ENCODE peak calls at places on chromosomes 16 and 17, in ten cellular contexts. One of them, this sample, is unnamed.

GRCh38 chr17:5912927-5913565 is 157.1 kb upstream of the WSCD1 start:
- DNase-seq in testis: no peak
- DNase-seq in OCI-LY7: no peak
- DNase-seq in glutamatergic neuron: no peak
- DNase-seq in fibroblast of the aortic adventitia: no peak
- DNase-seq in sigmoid colon: no peak
- DNase-seq in GM20000: no peak
- DNase-seq in fibroblast of mammary gland: no peak
- DNase-seq in IMR-90: no peak
- DNase-seq in MM.1S: no peak
- DNase-seq in this sample: no peak

GRCh38 chr16:50474138-50474537 is 74.1 kb upstream of the NKD1 start:
- DNase-seq in testis: no peak
- DNase-seq in fibroblast of the aortic adventitia: no peak
- DNase-seq in sigmoid colon: no peak
- DNase-seq in glutamatergic neuron: no peak
- DNase-seq in OCI-LY7: no peak
- DNase-seq in fibroblast of mammary gland: no peak
- DNase-seq in GM20000: no peak
- DNase-seq in IMR-90: no peak
- DNase-seq in MM.1S: no peak
- DNase-seq in this sample: peak

GRCh38 chr16:55671974-55672280 is 16.1 kb downstream of the SLC6A2 start:
- DNase-seq in sigmoid colon: no peak
- DNase-seq in MM.1S: no peak
- DNase-seq in testis: no peak
- DNase-seq in GM20000: no peak
- DNase-seq in IMR-90: no peak
- DNase-seq in glutamatergic neuron: no peak
- DNase-seq in fibroblast of mammary gland: no peak
- DNase-seq in fibroblast of the aortic adventitia: no peak
- DNase-seq in OCI-LY7: no peak
- DNase-seq in this sample: no peak

GRCh38 chr17:50872710-50873424 is 6.7 kb upstream of the TOB1 start:
- DNase-seq in IMR-90: peak
- DNase-seq in glutamatergic neuron: no peak
- DNase-seq in GM20000: no peak
- DNase-seq in fibroblast of the aortic adventitia: peak
- DNase-seq in OCI-LY7: no peak
- DNase-seq in testis: no peak
- DNase-seq in fibroblast of mammary gland: peak
- DNase-seq in sigmoid colon: peak
- DNase-seq in MM.1S: peak
- DNase-seq in this sample: peak

GRCh38 chr17:43418441-43419374 is 19.9 kb downstream of the ARL4D start:
- DNase-seq in fibroblast of mammary gland: peak
- DNase-seq in sigmoid colon: peak
- DNase-seq in glutamatergic neuron: peak
- DNase-seq in IMR-90: peak
- DNase-seq in GM20000: no peak
- DNase-seq in testis: no peak
- DNase-seq in MM.1S: no peak
- DNase-seq in fibroblast of the aortic adventitia: peak
- DNase-seq in OCI-LY7: no peak
- DNase-seq in this sample: peak

GRCh38 chr17:36947922-36948716 is 635 bp upstream of the AATF start:
- DNase-seq in fibroblast of mammary gland: no peak
- DNase-seq in GM20000: no peak
- DNase-seq in OCI-LY7: peak
- DNase-seq in testis: no peak
- DNase-seq in MM.1S: no peak
- DNase-seq in sigmoid colon: no peak
- DNase-seq in fibroblast of the aortic adventitia: no peak
- DNase-seq in IMR-90: no peak
- DNase-seq in glutamatergic neuron: no peak
- DNase-seq in this sample: no peak

GRCh38 chr16:50967827-50968612 is 183.1 kb downstream of the SALL1 start:
- DNase-seq in OCI-LY7: no peak
- DNase-seq in MM.1S: no peak
- DNase-seq in testis: no peak
- DNase-seq in GM20000: peak
- DNase-seq in fibroblast of mammary gland: no peak
- DNase-seq in glutamatergic neuron: no peak
- DNase-seq in IMR-90: no peak
- DNase-seq in fibroblast of the aortic adventitia: no peak
- DNase-seq in sigmoid colon: no peak
- DNase-seq in this sample: no peak

GRCh38 chr16:57265850-57266530 is 18.5 kb downstream of the PLLP start:
- DNase-seq in fibroblast of the aortic adventitia: peak
- DNase-seq in testis: peak
- DNase-seq in sigmoid colon: no peak
- DNase-seq in fibroblast of mammary gland: peak
- DNase-seq in OCI-LY7: no peak
- DNase-seq in MM.1S: no peak
- DNase-seq in IMR-90: no peak
- DNase-seq in GM20000: no peak
- DNase-seq in glutamatergic neuron: no peak
- DNase-seq in this sample: no peak

GRCh38 chr17:76736349-76737081 is 616 bp downstream of the SRSF2 start:
- DNase-seq in IMR-90: peak
- DNase-seq in fibroblast of the aortic adventitia: peak
- DNase-seq in OCI-LY7: peak
- DNase-seq in sigmoid colon: peak
- DNase-seq in testis: peak
- DNase-seq in GM20000: peak
- DNase-seq in glutamatergic neuron: peak
- DNase-seq in fibroblast of mammary gland: peak
- DNase-seq in MM.1S: peak
- DNase-seq in this sample: peak

GRCh38 chr17:49708515-49709161 is 874 bp upstream of the SLC35B1 start:
- DNase-seq in sigmoid colon: no peak
- DNase-seq in MM.1S: no peak
- DNase-seq in glutamatergic neuron: no peak
- DNase-seq in GM20000: no peak
- DNase-seq in IMR-90: no peak
- DNase-seq in OCI-LY7: no peak
- DNase-seq in fibroblast of mammary gland: peak
- DNase-seq in fibroblast of the aortic adventitia: peak
- DNase-seq in testis: peak
- DNase-seq in this sample: no peak

GRCh38 chr16:65229191-65229662 is 107.4 kb upstream of the CDH11 start:
- DNase-seq in MM.1S: no peak
- DNase-seq in testis: no peak
- DNase-seq in OCI-LY7: no peak
- DNase-seq in GM20000: no peak
- DNase-seq in IMR-90: peak
- DNase-seq in sigmoid colon: no peak
- DNase-seq in fibroblast of the aortic adventitia: peak
- DNase-seq in fibroblast of mammary gland: peak
- DNase-seq in glutamatergic neuron: no peak
- DNase-seq in this sample: no peak

GRCh38 chr16:74025-74424 is 1.6 kb upstream of the RHBDF1 start:
- DNase-seq in MM.1S: no peak
- DNase-seq in glutamatergic neuron: no peak
- DNase-seq in IMR-90: no peak
- DNase-seq in testis: no peak
- DNase-seq in fibroblast of mammary gland: no peak
- DNase-seq in OCI-LY7: no peak
- DNase-seq in fibroblast of the aortic adventitia: no peak
- DNase-seq in GM20000: no peak
- DNase-seq in sigmoid colon: no peak
- DNase-seq in this sample: no peak

GRCh38 chr16:65618335-65618734 is 496.5 kb upstream of the CDH11 start:
- DNase-seq in MM.1S: peak
- DNase-seq in IMR-90: no peak
- DNase-seq in glutamatergic neuron: no peak
- DNase-seq in fibroblast of mammary gland: no peak
- DNase-seq in sigmoid colon: no peak
- DNase-seq in GM20000: no peak
- DNase-seq in fibroblast of the aortic adventitia: no peak
- DNase-seq in OCI-LY7: peak
- DNase-seq in testis: no peak
- DNase-seq in this sample: no peak

GRCh38 chr17:46818319-46818928 is at the start of gene WNT3:
- DNase-seq in IMR-90: no peak
- DNase-seq in testis: peak
- DNase-seq in GM20000: peak
- DNase-seq in fibroblast of mammary gland: no peak
- DNase-seq in MM.1S: no peak
- DNase-seq in fibroblast of the aortic adventitia: no peak
- DNase-seq in sigmoid colon: no peak
- DNase-seq in OCI-LY7: peak
- DNase-seq in glutamatergic neuron: peak
- DNase-seq in this sample: peak

GRCh38 chr17:21211825-21212479 is 2.0 kb downstream of the TMEM11 start:
- DNase-seq in fibroblast of the aortic adventitia: no peak
- DNase-seq in OCI-LY7: no peak
- DNase-seq in glutamatergic neuron: no peak
- DNase-seq in MM.1S: no peak
- DNase-seq in fibroblast of mammary gland: no peak
- DNase-seq in IMR-90: no peak
- DNase-seq in sigmoid colon: no peak
- DNase-seq in testis: no peak
- DNase-seq in GM20000: no peak
- DNase-seq in this sample: no peak

GRCh38 chr16:56910654-56911539 is 21.0 kb upstream of the HERPUD1 start:
- DNase-seq in IMR-90: peak
- DNase-seq in GM20000: no peak
- DNase-seq in sigmoid colon: no peak
- DNase-seq in glutamatergic neuron: no peak
- DNase-seq in OCI-LY7: peak
- DNase-seq in MM.1S: peak
- DNase-seq in fibroblast of the aortic adventitia: peak
- DNase-seq in testis: peak
- DNase-seq in fibroblast of mammary gland: peak
- DNase-seq in this sample: peak

GRCh38 chr17:78962345-78962983 is 17.3 kb downstream of the LGALS3BP start:
- DNase-seq in IMR-90: peak
- DNase-seq in testis: no peak
- DNase-seq in fibroblast of mammary gland: peak
- DNase-seq in sigmoid colon: no peak
- DNase-seq in MM.1S: no peak
- DNase-seq in GM20000: no peak
- DNase-seq in fibroblast of the aortic adventitia: no peak
- DNase-seq in glutamatergic neuron: peak
- DNase-seq in OCI-LY7: no peak
- DNase-seq in this sample: no peak

GRCh38 chr17:39174907-39175694 is 9.1 kb upstream of the ARL5C start:
- DNase-seq in GM20000: peak
- DNase-seq in glutamatergic neuron: peak
- DNase-seq in fibroblast of the aortic adventitia: peak
- DNase-seq in OCI-LY7: peak
- DNase-seq in testis: peak
- DNase-seq in sigmoid colon: peak
- DNase-seq in IMR-90: peak
- DNase-seq in MM.1S: peak
- DNase-seq in fibroblast of mammary gland: peak
- DNase-seq in this sample: peak

GRCh38 chr17:5672815-5673430 is 88.6 kb upstream of the NLRP1 start:
- DNase-seq in sigmoid colon: no peak
- DNase-seq in IMR-90: no peak
- DNase-seq in GM20000: peak
- DNase-seq in glutamatergic neuron: no peak
- DNase-seq in fibroblast of mammary gland: no peak
- DNase-seq in fibroblast of the aortic adventitia: no peak
- DNase-seq in OCI-LY7: no peak
- DNase-seq in MM.1S: no peak
- DNase-seq in testis: no peak
- DNase-seq in this sample: no peak

GRCh38 chr17:1765576-1765975 is 3.7 kb downstream of the SERPINF1 start:
- DNase-seq in GM20000: no peak
- DNase-seq in testis: no peak
- DNase-seq in IMR-90: no peak
- DNase-seq in sigmoid colon: no peak
- DNase-seq in fibroblast of the aortic adventitia: no peak
- DNase-seq in fibroblast of mammary gland: no peak
- DNase-seq in glutamatergic neuron: no peak
- DNase-seq in MM.1S: no peak
- DNase-seq in OCI-LY7: no peak
- DNase-seq in this sample: no peak
- TF ChIP-seq CTCF in GM20000: no peak
- TF ChIP-seq CTCF in testis: no peak
- TF ChIP-seq CTCF in IMR-90: no peak
- TF ChIP-seq CTCF in sigmoid colon: no peak
- TF ChIP-seq CTCF in fibroblast of the aortic adventitia: no peak
- TF ChIP-seq CTCF in fibroblast of mammary gland: no peak
- TF ChIP-seq CTCF in glutamatergic neuron: no peak
- TF ChIP-seq CTCF in MM.1S: no peak
- TF ChIP-seq CTCF in OCI-LY7: no peak
- TF ChIP-seq CTCF in this sample: no peak

GRCh38 chr16:17416461-17417221 is 54.1 kb downstream of the XYLT1 start:
- DNase-seq in fibroblast of the aortic adventitia: no peak
- DNase-seq in MM.1S: peak
- DNase-seq in fibroblast of mammary gland: peak
- DNase-seq in OCI-LY7: peak
- DNase-seq in GM20000: peak
- DNase-seq in IMR-90: peak
- DNase-seq in sigmoid colon: no peak
- DNase-seq in testis: peak
- DNase-seq in glutamatergic neuron: no peak
- DNase-seq in this sample: peak
- TF ChIP-seq CTCF in fibroblast of the aortic adventitia: no peak
- TF ChIP-seq CTCF in MM.1S: peak
- TF ChIP-seq CTCF in fibroblast of mammary gland: no peak
- TF ChIP-seq CTCF in OCI-LY7: peak
- TF ChIP-seq CTCF in GM20000: peak
- TF ChIP-seq CTCF in IMR-90: peak
- TF ChIP-seq CTCF in sigmoid colon: no peak
- TF ChIP-seq CTCF in testis: no peak
- TF ChIP-seq CTCF in glutamatergic neuron: no peak
- TF ChIP-seq CTCF in this sample: peak

GRCh38 chr16:28202147-28202746 is 9.5 kb downstream of the XPO6 start:
- DNase-seq in IMR-90: no peak
- DNase-seq in OCI-LY7: no peak
- DNase-seq in fibroblast of the aortic adventitia: no peak
- DNase-seq in MM.1S: no peak
- DNase-seq in sigmoid colon: no peak
- DNase-seq in fibroblast of mammary gland: no peak
- DNase-seq in glutamatergic neuron: no peak
- DNase-seq in testis: no peak
- DNase-seq in GM20000: peak
- DNase-seq in this sample: peak
- TF ChIP-seq CTCF in IMR-90: no peak
- TF ChIP-seq CTCF in OCI-LY7: peak
- TF ChIP-seq CTCF in fibroblast of the aortic adventitia: no peak
- TF ChIP-seq CTCF in MM.1S: no peak
- TF ChIP-seq CTCF in sigmoid colon: no peak
- TF ChIP-seq CTCF in fibroblast of mammary gland: peak
- TF ChIP-seq CTCF in glutamatergic neuron: no peak
- TF ChIP-seq CTCF in testis: no peak
- TF ChIP-seq CTCF in GM20000: no peak
- TF ChIP-seq CTCF in this sample: peak

DNA sequence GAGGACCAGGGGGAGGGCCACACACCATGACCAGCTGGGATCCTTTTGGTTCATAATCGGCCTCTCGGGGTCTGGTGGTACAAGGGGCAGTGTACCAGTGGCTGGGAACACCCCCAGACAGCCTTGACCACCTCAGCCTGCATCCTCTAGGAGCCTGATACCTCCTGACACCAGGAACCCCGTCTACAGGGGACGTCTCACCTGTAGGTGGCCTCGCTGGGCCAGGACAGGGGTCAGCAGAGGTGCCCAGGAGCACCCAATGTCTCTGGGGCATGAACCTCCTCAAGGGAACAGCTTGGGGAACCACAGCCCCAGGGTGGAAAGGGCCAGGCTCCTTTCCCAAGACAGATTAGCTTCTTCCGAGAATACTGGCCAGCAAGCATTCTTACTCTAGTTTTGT is 2.5 kb upstream of the METRNL start:
- DNase-seq in glutamatergic neuron: no peak
- DNase-seq in fibroblast of mammary gland: no peak
- DNase-seq in MM.1S: no peak
- DNase-seq in fibroblast of the aortic adventitia: no peak
- DNase-seq in sigmoid colon: no peak
- DNase-seq in testis: no peak
- DNase-seq in GM20000: peak
- DNase-seq in OCI-LY7: no peak
- DNase-seq in IMR-90: no peak
- DNase-seq in this sample: peak
- TF ChIP-seq CTCF in glutamatergic neuron: no peak
- TF ChIP-seq CTCF in fibroblast of mammary gland: peak
- TF ChIP-seq CTCF in MM.1S: peak
- TF ChIP-seq CTCF in fibroblast of the aortic adventitia: peak
- TF ChIP-seq CTCF in sigmoid colon: no peak
- TF ChIP-seq CTCF in testis: no peak
- TF ChIP-seq CTCF in GM20000: peak
- TF ChIP-seq CTCF in OCI-LY7: peak
- TF ChIP-seq CTCF in IMR-90: no peak
- TF ChIP-seq CTCF in this sample: peak

This sample was measured in activated CD8-positive, alpha-beta T cell treated with anti-CD3 and anti-CD28 coated beads for 36 hours.